ENCODE peak calls at places on chromosomes 1 and 21, in four cellular contexts. One of them, this sample, is unnamed.

GRCh38 chr1:24867064-24867870 is 62.8 kb downstream of the RUNX3 start:
- DNase-seq in GM12865: no peak
- DNase-seq in thoracic aorta: no peak
- DNase-seq in fibroblast of lung: no peak
- DNase-seq in this sample: no peak

GRCh38 chr1:230067871-230068814 is 1.1 kb downstream of the GALNT2 start:
- DNase-seq in GM12865: peak; percentile 36
- DNase-seq in thoracic aorta: no peak
- DNase-seq in fibroblast of lung: peak; percentile 19
- DNase-seq in this sample: no peak

GRCh38 chr1:218642033-218642954 is 297.2 kb downstream of the TGFB2 start:
- DNase-seq in GM12865: no peak
- DNase-seq in thoracic aorta: no peak
- DNase-seq in fibroblast of lung: peak; percentile 72
- DNase-seq in this sample: no peak

GRCh38 chr1:2208309-2209239 is 14.0 kb upstream of the FAAP20 start:
- DNase-seq in GM12865: no peak
- DNase-seq in thoracic aorta: peak; percentile 94
- DNase-seq in fibroblast of lung: peak; percentile 89
- DNase-seq in this sample: peak; percentile 79

GRCh38 chr1:247156787-247157232 is 15.0 kb downstream of the ZNF124 start:
- DNase-seq in GM12865: no peak
- DNase-seq in thoracic aorta: no peak
- DNase-seq in fibroblast of lung: peak; percentile 10
- DNase-seq in this sample: no peak

GRCh38 chr1:50208296-50208695 is 99.6 kb downstream of the ELAVL4 start:
- DNase-seq in GM12865: no peak
- DNase-seq in thoracic aorta: no peak
- DNase-seq in fibroblast of lung: no peak
- DNase-seq in this sample: no peak

GRCh38 chr21:15486460-15487241 is 243.1 kb upstream of the USP25 start:
- DNase-seq in GM12865: no peak
- DNase-seq in thoracic aorta: no peak
- DNase-seq in fibroblast of lung: no peak
- DNase-seq in this sample: no peak

GRCh38 chr1:25619101-25619890 is 2.7 kb downstream of the MAN1C1 start:
- DNase-seq in GM12865: peak; percentile 38
- DNase-seq in thoracic aorta: no peak
- DNase-seq in fibroblast of lung: peak; percentile 24
- DNase-seq in this sample: no peak

GRCh38 chr1:163170331-163170730 is 32.4 kb downstream of the RGS5 start:
- DNase-seq in GM12865: no peak
- DNase-seq in thoracic aorta: no peak
- DNase-seq in fibroblast of lung: peak; percentile 18
- DNase-seq in this sample: no peak

GRCh38 chr1:1080122-1080753 is 6.1 kb upstream of the RNF223 start:
- DNase-seq in GM12865: no peak
- DNase-seq in thoracic aorta: no peak
- DNase-seq in fibroblast of lung: peak; percentile 21
- DNase-seq in this sample: no peak

GRCh38 chr1:119254067-119254720 is 113.7 kb upstream of the WARS2 start:
- DNase-seq in GM12865: no peak
- DNase-seq in thoracic aorta: no peak
- DNase-seq in fibroblast of lung: no peak
- DNase-seq in this sample: no peak

GRCh38 chr1:179709841-179710329 is 33.2 kb upstream of the FAM163A start:
- DNase-seq in GM12865: peak; percentile 70
- DNase-seq in thoracic aorta: no peak
- DNase-seq in fibroblast of lung: peak; percentile 32
- DNase-seq in this sample: peak; percentile 42

GRCh38 chr21:33441489-33442477 is 38.0 kb downstream of the TMEM50B start:
- DNase-seq in GM12865: peak; percentile 93
- DNase-seq in thoracic aorta: no peak
- DNase-seq in fibroblast of lung: peak; percentile 94
- DNase-seq in this sample: peak; percentile 34

GRCh38 chr1:119329521-119329920 is 39.1 kb upstream of the HAO2 start:
- DNase-seq in GM12865: no peak
- DNase-seq in thoracic aorta: no peak
- DNase-seq in fibroblast of lung: no peak
- DNase-seq in this sample: no peak

GRCh38 chr1:62436039-62436465 is 797 bp upstream of the USP1 start:
- DNase-seq in GM12865: no peak
- DNase-seq in thoracic aorta: no peak
- DNase-seq in fibroblast of lung: no peak
- DNase-seq in this sample: no peak

GRCh38 chr1:53501065-53502005 is 42.1 kb downstream of the DMRTB1 start:
- DNase-seq in GM12865: no peak
- DNase-seq in thoracic aorta: no peak
- DNase-seq in fibroblast of lung: no peak
- DNase-seq in this sample: no peak

GRCh38 chr21:45466330-45467220 is 61.6 kb downstream of the COL18A1 start:
- DNase-seq in GM12865: no peak
- DNase-seq in thoracic aorta: no peak
- DNase-seq in fibroblast of lung: no peak
- DNase-seq in this sample: no peak

GRCh38 chr1:155022136-155022926 is 11.2 kb downstream of the DCST2 start:
- DNase-seq in GM12865: no peak
- DNase-seq in thoracic aorta: no peak
- DNase-seq in fibroblast of lung: no peak
- DNase-seq in this sample: no peak

GRCh38 chr1:221809101-221810029 is 67.5 kb upstream of the DUSP10 start:
- DNase-seq in GM12865: peak; percentile 51
- DNase-seq in thoracic aorta: no peak
- DNase-seq in fibroblast of lung: peak; percentile 20
- DNase-seq in this sample: no peak

GRCh38 chr21:42426876-42427480 is 23.3 kb downstream of the UBASH3A start:
- DNase-seq in GM12865: no peak
- DNase-seq in thoracic aorta: no peak
- DNase-seq in fibroblast of lung: no peak
- DNase-seq in this sample: no peak

GRCh38 chr21:31873275-31873695 is 465 bp downstream of the HUNK start:
- DNase-seq in GM12865: no peak
- DNase-seq in thoracic aorta: no peak
- DNase-seq in fibroblast of lung: no peak
- DNase-seq in this sample: no peak

GRCh38 chr1:206631085-206631509 is 4.2 kb upstream of the DYRK3 start:
- DNase-seq in GM12865: peak; percentile 88
- DNase-seq in thoracic aorta: no peak
- DNase-seq in fibroblast of lung: peak; percentile 96
- DNase-seq in this sample: peak; percentile 80

GRCh38 chr1:36910281-36910725 is 124.0 kb downstream of the GRIK3 start:
- DNase-seq in GM12865: no peak
- DNase-seq in thoracic aorta: no peak
- DNase-seq in fibroblast of lung: no peak
- DNase-seq in this sample: no peak

GRCh38 chr1:229427572-229427971 is 6.3 kb downstream of the ACTA1 start:
- DNase-seq in GM12865: no peak
- DNase-seq in thoracic aorta: no peak
- DNase-seq in fibroblast of lung: no peak
- DNase-seq in this sample: no peak

GRCh38 chr1:116762781-116763115 is 8.5 kb downstream of the CD2 start:
- DNase-seq in GM12865: peak; percentile 63
- DNase-seq in thoracic aorta: no peak
- DNase-seq in fibroblast of lung: no peak
- DNase-seq in this sample: no peak

GRCh38 chr1:43451157-43451591 is 2.6 kb downstream of the HYI start:
- DNase-seq in GM12865: no peak
- DNase-seq in thoracic aorta: no peak
- DNase-seq in fibroblast of lung: no peak
- DNase-seq in this sample: no peak

GRCh38 chr1:226983998-226984364 is 43.9 kb downstream of the COQ8A start:
- DNase-seq in GM12865: no peak
- DNase-seq in thoracic aorta: no peak
- DNase-seq in fibroblast of lung: no peak
- DNase-seq in this sample: no peak

GRCh38 chr1:177122461-177122860 is 42.1 kb downstream of the ASTN1 start:
- DNase-seq in GM12865: no peak
- DNase-seq in thoracic aorta: no peak
- DNase-seq in fibroblast of lung: no peak
- DNase-seq in this sample: no peak

GRCh38 chr1:234495231-234495990 is 16.4 kb upstream of the TARBP1 start:
- DNase-seq in GM12865: peak; percentile 90
- DNase-seq in thoracic aorta: no peak
- DNase-seq in fibroblast of lung: peak; percentile 72
- DNase-seq in this sample: peak; percentile 57

GRCh38 chr1:63073530-63074306 is 248.6 kb upstream of the FOXD3 start:
- DNase-seq in GM12865: no peak
- DNase-seq in thoracic aorta: no peak
- DNase-seq in fibroblast of lung: no peak
- DNase-seq in this sample: no peak

GRCh38 chr1:222600274-222600673 is 10.5 kb upstream of the TAF1A start:
- DNase-seq in GM12865: no peak
- DNase-seq in thoracic aorta: no peak
- DNase-seq in fibroblast of lung: no peak
- DNase-seq in this sample: no peak

GRCh38 chr1:160374701-160375443 is 8.0 kb downstream of the NHLH1 start:
- DNase-seq in GM12865: no peak
- DNase-seq in thoracic aorta: no peak
- DNase-seq in fibroblast of lung: no peak
- DNase-seq in this sample: no peak

GRCh38 chr1:89635825-89636815 is 3.2 kb downstream of the LRRC8C start:
- DNase-seq in GM12865: no peak
- DNase-seq in thoracic aorta: no peak
- DNase-seq in fibroblast of lung: peak; percentile 70
- DNase-seq in this sample: peak; percentile 45

GRCh38 chr1:89631756-89632155 is 1.2 kb upstream of the LRRC8C start:
- DNase-seq in GM12865: no peak
- DNase-seq in thoracic aorta: no peak
- DNase-seq in fibroblast of lung: no peak
- DNase-seq in this sample: no peak

GRCh38 chr1:89632213-89633102 is 462 bp upstream of the LRRC8C start:
- DNase-seq in GM12865: peak; percentile 87
- DNase-seq in thoracic aorta: peak; percentile 15
- DNase-seq in fibroblast of lung: peak; percentile 73
- DNase-seq in this sample: peak; percentile 30

GRCh38 chr1:89633103-89633744 is at the start of gene LRRC8C:
- DNase-seq in GM12865: peak; percentile 80
- DNase-seq in thoracic aorta: no peak
- DNase-seq in fibroblast of lung: peak; percentile 61
- DNase-seq in this sample: no peak

DNA sequence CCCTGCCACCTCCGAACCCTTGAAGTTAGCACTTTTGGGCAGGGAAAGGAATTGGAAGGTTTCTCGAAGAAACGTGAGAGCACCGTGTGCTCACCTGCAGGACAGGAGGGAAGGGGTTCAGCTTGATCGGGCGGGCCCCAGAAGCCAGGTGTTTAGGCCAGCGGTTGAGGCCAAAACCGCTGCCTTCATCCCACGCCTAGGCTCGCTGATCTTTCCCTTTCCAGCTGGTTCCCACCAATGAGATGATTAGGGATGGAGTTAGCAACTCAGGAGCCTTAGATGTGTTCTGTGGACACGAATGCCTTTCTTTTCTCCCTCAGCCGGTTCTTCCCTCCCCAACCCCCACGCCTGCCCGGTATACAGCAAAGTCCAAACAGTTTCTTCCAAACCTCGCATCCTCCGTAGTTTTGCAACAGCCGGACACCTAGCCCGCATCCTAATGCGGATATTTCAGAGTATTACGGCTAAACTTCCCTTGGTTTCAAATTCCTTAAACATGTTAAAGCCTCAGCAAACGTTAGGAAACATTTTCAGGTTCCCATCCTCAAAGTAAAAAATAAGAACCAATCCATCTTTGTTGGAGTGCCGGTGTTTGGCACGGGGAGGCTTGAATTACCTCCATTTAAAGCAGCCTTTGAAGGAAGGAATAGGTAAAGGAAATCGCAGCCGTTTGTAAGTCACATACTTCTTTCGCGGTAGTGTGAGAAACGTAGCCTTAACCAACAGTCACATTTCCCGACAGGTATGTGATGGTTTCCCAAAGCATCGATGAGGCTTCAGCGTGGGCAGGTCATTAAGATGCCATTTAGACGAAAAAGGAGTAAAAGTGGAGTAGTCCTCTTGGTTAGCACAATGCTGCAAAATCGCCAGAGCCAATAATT is 1.1 kb downstream of the LRRC8C start:
- DNase-seq in GM12865: peak; percentile 39
- DNase-seq in thoracic aorta: no peak
- DNase-seq in fibroblast of lung: peak; percentile 51
- DNase-seq in this sample: no peak
- H3K4me3 ChIP-seq in GM12865: peak overlapping the region; percentile 96
- H3K4me3 ChIP-seq in thoracic aorta: peak overlapping the region; percentile 96
- H3K4me3 ChIP-seq in fibroblast of lung: peak overlapping the region; percentile 88
- H3K4me3 ChIP-seq in this sample: peak overlapping the region; percentile 83

GRCh38 chr1:152130186-152130585 is 14.9 kb upstream of the TCHH start:
- DNase-seq in GM12865: no peak
- DNase-seq in thoracic aorta: no peak
- DNase-seq in fibroblast of lung: no peak
- DNase-seq in this sample: no peak
- H3K4me3 ChIP-seq in GM12865: no peak overlapping the region
- H3K4me3 ChIP-seq in thoracic aorta: no peak overlapping the region
- H3K4me3 ChIP-seq in fibroblast of lung: no peak overlapping the region
- H3K4me3 ChIP-seq in this sample: no peak overlapping the region

DNA sequence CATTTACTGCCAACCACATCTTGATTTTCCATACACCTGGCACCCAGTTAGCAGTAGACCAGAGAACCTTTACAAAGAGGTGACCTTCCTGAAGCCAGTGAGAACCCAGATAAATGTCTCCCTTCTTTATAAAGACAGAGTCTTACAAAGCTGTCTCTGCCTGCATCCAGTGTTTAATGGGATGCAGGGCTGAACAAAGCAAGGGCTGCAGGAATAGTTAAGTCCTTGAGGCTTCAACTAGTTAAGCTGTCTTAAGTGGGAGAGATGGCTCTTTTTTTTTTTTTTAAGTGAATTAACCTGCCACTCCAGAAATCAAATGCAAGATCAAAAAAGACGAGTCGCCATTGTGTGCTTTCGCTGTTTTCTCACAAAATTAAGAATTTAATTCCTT is 1.5 kb downstream of the AHCYL1 start:
- DNase-seq in GM12865: no peak
- DNase-seq in thoracic aorta: no peak
- DNase-seq in fibroblast of lung: no peak
- DNase-seq in this sample: no peak
- H3K4me3 ChIP-seq in GM12865: peak overlapping the region; percentile 93
- H3K4me3 ChIP-seq in thoracic aorta: peak overlapping the region; percentile 90
- H3K4me3 ChIP-seq in fibroblast of lung: peak overlapping the region; percentile 82
- H3K4me3 ChIP-seq in this sample: peak overlapping the region; percentile 88

DNA sequence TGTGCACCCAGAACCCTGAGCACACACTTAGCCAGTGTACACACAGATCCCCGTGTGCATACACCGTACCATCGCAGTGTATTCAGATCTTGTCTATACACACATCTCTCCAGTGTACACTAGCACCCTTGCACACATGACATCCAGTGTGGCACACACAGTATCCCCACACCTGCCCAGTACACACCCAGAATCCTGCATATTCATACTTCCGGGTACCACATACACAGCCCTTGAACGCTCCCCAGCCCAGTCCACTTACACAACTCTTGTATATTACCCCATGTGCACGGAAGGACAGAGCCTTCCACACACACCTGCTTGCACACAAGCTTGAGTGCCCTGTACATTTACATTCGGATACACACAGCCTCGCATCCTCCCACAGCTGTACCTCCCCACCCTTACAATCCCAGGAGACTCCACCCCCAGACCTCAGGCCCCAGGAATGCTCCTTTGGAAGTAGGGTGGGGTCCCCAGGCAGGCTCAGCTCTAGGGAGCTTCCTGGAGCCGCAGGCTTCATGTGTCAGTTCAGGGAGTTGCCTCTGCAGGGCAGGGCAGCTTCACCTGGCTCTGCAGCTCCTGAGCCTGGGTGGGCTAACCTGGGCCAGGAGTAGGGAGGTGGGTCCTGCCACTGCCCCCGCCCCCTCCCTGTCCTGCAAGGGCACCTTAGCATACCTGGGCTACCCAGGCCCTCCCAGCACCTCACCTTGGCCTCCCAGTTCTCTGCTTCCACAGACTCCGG is 46.2 kb downstream of the AHDC1 start:
- DNase-seq in GM12865: no peak
- DNase-seq in thoracic aorta: no peak
- DNase-seq in fibroblast of lung: no peak
- DNase-seq in this sample: no peak
- H3K4me3 ChIP-seq in GM12865: no peak overlapping the region
- H3K4me3 ChIP-seq in thoracic aorta: no peak overlapping the region
- H3K4me3 ChIP-seq in fibroblast of lung: no peak overlapping the region
- H3K4me3 ChIP-seq in this sample: no peak overlapping the region

This sample was measured in skeletal muscle cell.